ENCODE peak calls at places on chromosomes 12 and 14, in four cellular contexts. One of them, this sample, is unnamed.

GRCh38 chr14:65190312-65190711 is 88.0 kb upstream of the MAX start:
- DNase-seq in H1: no peak
- DNase-seq in GM12878: no peak
- DNase-seq in K562: peak
- DNase-seq in this sample: no peak

GRCh38 chr14:86237733-86238132 is 707.8 kb downstream of the FLRT2 start:
- DNase-seq in H1: no peak
- DNase-seq in GM12878: no peak
- DNase-seq in K562: no peak
- DNase-seq in this sample: no peak

GRCh38 chr14:75591331-75591946 is 13.0 kb downstream of the FLVCR2 start:
- DNase-seq in K562: no peak
- DNase-seq in H1: no peak
- DNase-seq in GM12878: no peak
- DNase-seq in this sample: no peak

GRCh38 chr12:67623259-67623658 is 25.3 kb upstream of the DYRK2 start:
- DNase-seq in GM12878: no peak
- DNase-seq in K562: no peak
- DNase-seq in H1: no peak
- DNase-seq in this sample: no peak

GRCh38 chr12:23510484-23510883 is 439.0 kb downstream of the SOX5 start:
- DNase-seq in H1: no peak
- DNase-seq in GM12878: no peak
- DNase-seq in K562: no peak
- DNase-seq in this sample: no peak

GRCh38 chr14:75990297-75990696 is 4.7 kb downstream of the IFT43 start:
- DNase-seq in K562: no peak
- DNase-seq in GM12878: no peak
- DNase-seq in H1: no peak
- DNase-seq in this sample: no peak

GRCh38 chr12:67790660-67791059 is 142.1 kb downstream of the DYRK2 start:
- DNase-seq in GM12878: no peak
- DNase-seq in H1: no peak
- DNase-seq in K562: no peak
- DNase-seq in this sample: no peak

GRCh38 chr12:6941267-6941666 is 2.3 kb upstream of the RNU7-1 start:
- DNase-seq in K562: no peak
- DNase-seq in H1: no peak
- DNase-seq in GM12878: no peak
- DNase-seq in this sample: no peak

GRCh38 chr12:114045333-114045732 is 79.2 kb upstream of the RBM19 start:
- DNase-seq in K562: no peak
- DNase-seq in H1: no peak
- DNase-seq in GM12878: no peak
- DNase-seq in this sample: no peak

GRCh38 chr14:104524726-104525125 is 54.8 kb upstream of the C14orf180 start:
- DNase-seq in K562: no peak
- DNase-seq in GM12878: no peak
- DNase-seq in H1: no peak
- DNase-seq in this sample: no peak

GRCh38 chr12:63308701-63309100 is 157.7 kb upstream of the AVPR1A start:
- DNase-seq in H1: no peak
- DNase-seq in GM12878: no peak
- DNase-seq in K562: no peak
- DNase-seq in this sample: no peak

GRCh38 chr12:27534060-27534764 is 10.2 kb downstream of the PPFIBP1 start:
- DNase-seq in K562: no peak
- DNase-seq in H1: no peak
- DNase-seq in GM12878: peak
- DNase-seq in this sample: no peak

GRCh38 chr12:92002673-92003382 is 142.8 kb downstream of the BTG1 start:
- DNase-seq in H1: no peak
- DNase-seq in K562: peak
- DNase-seq in GM12878: no peak
- DNase-seq in this sample: peak

GRCh38 chr14:96131836-96132235 is 72.8 kb upstream of the BDKRB2 start:
- DNase-seq in K562: no peak
- DNase-seq in H1: no peak
- DNase-seq in GM12878: no peak
- DNase-seq in this sample: no peak

GRCh38 chr12:11769723-11770514 is 120.4 kb downstream of the ETV6 start:
- DNase-seq in K562: no peak
- DNase-seq in GM12878: no peak
- DNase-seq in H1: no peak
- DNase-seq in this sample: no peak

DNA sequence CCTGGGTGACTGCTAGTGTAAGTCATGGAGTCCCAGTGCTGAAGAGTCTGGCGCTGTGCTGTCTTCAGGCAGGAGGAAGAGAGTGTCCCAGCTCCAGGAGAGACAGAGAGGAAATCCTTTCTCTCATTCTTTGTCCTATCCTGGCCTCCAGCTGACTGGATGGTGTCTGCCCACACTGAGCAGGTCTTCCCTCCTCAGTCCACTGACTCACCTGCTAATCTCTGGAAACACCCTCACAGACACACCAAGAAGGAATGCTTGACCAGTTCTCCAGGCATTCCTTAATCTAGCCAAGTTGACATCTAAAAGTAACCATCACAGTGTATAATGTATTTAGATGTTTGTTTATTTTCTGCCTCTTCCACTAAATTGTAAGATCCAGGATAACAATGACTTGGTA is 53.9 kb downstream of the EMP1 start:
- DNase-seq in K562: no peak
- DNase-seq in H1: no peak
- DNase-seq in GM12878: no peak
- DNase-seq in this sample: no peak
- TF ChIP-seq CBX5 in K562: no peak
- TF ChIP-seq CBX5 in H1: no peak
- TF ChIP-seq CBX5 in GM12878: no peak
- TF ChIP-seq CBX5 in this sample: no peak

GRCh38 chr12:57090924-57091632 is 2.2 kb downstream of the NAB2 start:
- DNase-seq in K562: no peak
- DNase-seq in GM12878: no peak
- DNase-seq in H1: no peak
- DNase-seq in this sample: no peak
- TF ChIP-seq CBX5 in K562: no peak
- TF ChIP-seq CBX5 in GM12878: no peak
- TF ChIP-seq CBX5 in H1: no peak
- TF ChIP-seq CBX5 in this sample: no peak

DNA sequence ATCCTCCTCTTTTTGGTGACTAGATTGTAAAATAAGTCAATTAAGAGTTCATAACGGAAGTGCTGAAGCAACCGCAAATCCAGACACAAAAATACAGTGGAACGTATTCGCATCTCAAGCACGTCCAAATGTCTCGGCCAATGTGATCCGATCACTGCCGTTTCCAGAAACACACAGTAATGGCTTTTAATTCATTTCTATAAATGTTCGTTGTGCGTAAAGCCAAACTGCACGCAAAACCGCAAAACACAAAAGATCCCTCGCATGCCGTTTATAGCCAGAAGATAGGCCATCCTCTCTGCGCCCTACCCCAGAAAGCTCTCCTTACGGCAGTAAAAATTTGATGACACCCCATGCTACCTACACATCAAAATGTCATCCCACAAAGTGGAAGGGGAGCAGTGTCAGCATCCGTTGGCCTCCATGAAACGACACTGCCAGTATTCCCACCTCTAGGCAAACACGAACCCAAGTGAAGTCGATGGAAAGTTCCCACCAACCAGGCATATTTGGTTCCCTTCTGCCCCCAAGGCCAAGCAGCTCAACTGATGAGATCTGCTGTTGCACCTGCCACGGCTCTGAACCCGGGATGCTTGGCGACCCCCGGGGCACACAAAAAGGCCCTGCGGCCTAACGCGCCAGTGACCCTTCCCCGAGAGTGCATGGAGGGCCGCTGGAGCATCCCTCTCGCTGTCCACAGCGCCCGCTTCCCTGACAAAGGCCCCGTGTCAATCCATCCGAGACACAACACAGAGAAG is 1.4 kb downstream of the HECTD4 start:
- DNase-seq in GM12878: no peak
- DNase-seq in K562: no peak
- DNase-seq in H1: no peak
- DNase-seq in this sample: no peak
- TF ChIP-seq CBX5 in GM12878: no peak
- TF ChIP-seq CBX5 in K562: no peak
- TF ChIP-seq CBX5 in H1: no peak
- TF ChIP-seq CBX5 in this sample: no peak

GRCh38 chr14:58297412-58297761 is 968 bp upstream of the ARID4A start:
- DNase-seq in H1: no peak
- DNase-seq in K562: no peak
- DNase-seq in GM12878: no peak
- DNase-seq in this sample: no peak
- TF ChIP-seq CBX5 in H1: no peak
- TF ChIP-seq CBX5 in K562: no peak
- TF ChIP-seq CBX5 in GM12878: no peak
- TF ChIP-seq CBX5 in this sample: no peak

DNA sequence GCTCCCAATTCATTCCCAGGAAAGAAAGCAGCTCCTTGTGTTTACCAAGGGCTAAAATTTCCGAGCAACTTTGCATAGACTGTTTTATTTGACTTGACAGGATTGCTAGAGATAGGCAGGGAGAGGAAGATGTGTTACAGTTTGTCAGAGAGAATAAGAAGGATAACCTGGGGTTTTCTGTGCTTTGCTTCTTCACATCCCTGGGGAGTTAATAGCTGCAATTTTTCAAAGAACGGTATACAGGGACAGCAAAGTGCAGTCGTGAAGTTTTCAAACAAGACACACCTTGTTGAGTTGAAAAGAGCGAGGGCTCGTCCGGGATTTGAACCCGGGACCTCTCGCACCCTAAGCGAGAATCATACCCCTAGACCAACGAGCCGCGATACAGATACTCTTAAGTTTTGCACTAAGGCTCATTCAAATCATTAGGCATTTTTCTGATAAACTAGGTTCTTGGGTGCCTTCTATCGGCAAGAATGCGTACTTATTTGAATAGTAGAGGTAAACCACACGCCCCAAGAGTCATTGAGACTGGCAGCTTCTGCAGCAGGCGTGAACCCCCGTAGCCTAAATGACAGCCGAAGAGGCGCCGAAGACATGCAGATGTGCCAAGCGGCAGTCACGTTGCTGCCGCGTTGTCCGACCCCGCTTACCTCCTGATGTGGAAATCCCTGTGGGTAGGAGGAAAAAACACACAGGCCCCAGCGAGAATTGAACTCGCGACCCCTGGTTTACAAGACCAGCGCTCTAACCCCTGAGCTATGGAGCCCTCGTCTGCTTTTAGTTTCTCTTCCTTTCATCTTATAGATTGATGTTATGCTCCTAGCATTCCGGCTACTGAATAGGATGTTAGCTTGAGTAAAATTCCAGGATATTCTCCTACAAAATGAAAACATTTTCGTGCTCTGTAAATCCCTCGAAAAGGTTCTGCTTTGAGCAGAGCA is 22.2 kb upstream of the RNASE12 start:
- DNase-seq in K562: peak
- DNase-seq in GM12878: peak
- DNase-seq in H1: peak
- DNase-seq in this sample: peak
- TF ChIP-seq CBX5 in K562: no peak
- TF ChIP-seq CBX5 in GM12878: peak
- TF ChIP-seq CBX5 in H1: no peak
- TF ChIP-seq CBX5 in this sample: peak

GRCh38 chr12:65615091-65615490 is 209.2 kb upstream of the HMGA2 start:
- DNase-seq in GM12878: no peak
- DNase-seq in K562: no peak
- DNase-seq in H1: no peak
- DNase-seq in this sample: no peak
- TF ChIP-seq CBX5 in GM12878: no peak
- TF ChIP-seq CBX5 in K562: no peak
- TF ChIP-seq CBX5 in H1: no peak
- TF ChIP-seq CBX5 in this sample: no peak

GRCh38 chr12:74790958-74791357 is 253.3 kb downstream of the ATXN7L3B start:
- DNase-seq in GM12878: no peak
- DNase-seq in K562: no peak
- DNase-seq in H1: no peak
- DNase-seq in this sample: no peak

GRCh38 chr12:74791365-74791764 is 253.7 kb downstream of the ATXN7L3B start:
- DNase-seq in GM12878: no peak
- DNase-seq in K562: no peak
- DNase-seq in H1: no peak
- DNase-seq in this sample: no peak

DNA sequence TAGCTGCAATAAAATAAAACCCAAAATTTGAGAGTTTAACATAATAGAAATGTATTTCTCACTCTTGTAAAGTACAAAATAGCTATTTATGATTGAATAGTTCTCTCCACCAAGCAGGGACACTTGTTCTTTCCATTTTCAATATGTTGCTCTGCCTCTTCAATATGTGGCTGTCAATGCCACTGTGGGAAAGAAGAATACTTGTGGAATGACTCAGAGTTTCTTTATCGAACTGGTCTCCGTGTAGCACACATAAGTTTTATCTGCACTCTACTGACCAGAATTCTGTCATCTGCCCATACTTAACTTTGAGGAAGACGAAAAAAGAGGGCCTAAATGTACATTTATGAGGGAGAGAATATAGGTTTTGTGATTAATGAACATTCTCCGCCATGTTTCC is 256.9 kb downstream of the ATXN7L3B start:
- DNase-seq in H1: no peak
- DNase-seq in K562: no peak
- DNase-seq in GM12878: no peak
- DNase-seq in this sample: no peak
- TF ChIP-seq CBX5 in H1: no peak
- TF ChIP-seq CBX5 in K562: no peak
- TF ChIP-seq CBX5 in GM12878: no peak
- TF ChIP-seq CBX5 in this sample: no peak

DNA sequence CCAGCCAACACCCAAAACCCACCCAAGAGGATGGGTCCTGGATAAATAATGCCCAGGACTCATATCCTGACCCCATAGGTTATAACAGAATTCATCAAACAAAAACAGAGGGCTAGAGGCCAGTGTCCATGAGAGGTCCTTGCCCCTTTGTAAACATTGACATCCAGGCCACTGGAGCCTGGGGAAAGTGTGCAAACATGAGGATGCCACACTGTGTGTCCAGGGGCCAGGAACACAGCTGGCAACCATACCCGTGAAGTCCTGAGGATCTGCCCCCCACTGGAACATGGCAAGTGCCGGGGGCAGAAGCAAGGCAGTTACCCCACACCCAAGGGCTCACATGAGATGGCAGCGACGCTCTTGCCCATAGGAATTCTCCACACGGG is 4.2 kb upstream of the KMT2D start:
- DNase-seq in GM12878: no peak
- DNase-seq in H1: no peak
- DNase-seq in K562: no peak
- DNase-seq in this sample: no peak
- TF ChIP-seq CBX5 in GM12878: no peak
- TF ChIP-seq CBX5 in H1: no peak
- TF ChIP-seq CBX5 in K562: no peak
- TF ChIP-seq CBX5 in this sample: no peak

This sample was measured in HepG2.